ENCODE peak calls at places on chromosome 15, in four cellular contexts. S is H9, N is H1, R is neuronal stem cell. U is an unnamed sample.

GRCh38 chr15:75573001-75573400 is 6.1 kb downstream of the PTPN9 start:
- DNase-seq in R (no peak), N (no peak), S (no peak), U (peak)

GRCh38 chr15:72421484-72421883 is 23.4 kb downstream of the TMEM202 start:
- DNase-seq in R (no peak), S (no peak), N (no peak), U (peak)

GRCh38 chr15:50180091-50180490 is 1.9 kb upstream of the SLC27A2 start:
- DNase-seq in S (no peak), N (no peak), R (no peak), U (no peak)

GRCh38 chr15:97761124-97761523 is 199.4 kb upstream of the ARRDC4 start:
- DNase-seq in N (no peak), R (no peak), S (no peak), U (no peak)

GRCh38 chr15:97968380-97968779 is 7.9 kb downstream of the ARRDC4 start:
- DNase-seq in N (no peak), S (no peak), R (no peak), U (peak)

GRCh38 chr15:23038741-23039150 is 623 bp downstream of the TUBGCP5 start:
- DNase-seq in R (no peak), N (no peak), S (no peak), U (peak)

GRCh38 chr15:77138167-77138522 is 67.2 kb upstream of the TSPAN3 start:
- DNase-seq in N (no peak), R (no peak), S (no peak), U (no peak)

GRCh38 chr15:25068696-25069095 is 113.9 kb downstream of the SNRPN start:
- DNase-seq in N (no peak), R (no peak), S (no peak), U (no peak)

GRCh38 chr15:45372032-45372995 is 6.0 kb downstream of the GATM start:
- DNase-seq in N (no peak), S (no peak), R (no peak), U (no peak)

GRCh38 chr15:72803006-72803405 is 19.4 kb upstream of the ADPGK start:
- DNase-seq in R (no peak), N (no peak), S (no peak), U (no peak)

GRCh38 chr15:61051570-61052031 is 177.5 kb downstream of the RORA start:
- DNase-seq in S (peak), N (peak), R (peak), U (peak)

GRCh38 chr15:75192307-75192706 is 9.4 kb upstream of the C15orf39 start:
- DNase-seq in S (no peak), N (no peak), R (no peak), U (no peak)

GRCh38 chr15:31280831-31281216 is 45.8 kb upstream of the KLF13 start:
- DNase-seq in N (no peak), S (no peak), R (no peak), U (no peak)

GRCh38 chr15:52730163-52730562 is 51.0 kb upstream of the ATOSA start:
- DNase-seq in R (no peak), N (no peak), S (no peak), U (peak)

GRCh38 chr15:78880242-78880533 is 7.5 kb downstream of the MORF4L1 start:
- DNase-seq in R (no peak), S (no peak), N (no peak), U (peak)

GRCh38 chr15:59439571-59439970 is 1.6 kb downstream of the FAM81A start:
- DNase-seq in S (no peak), N (no peak), R (no peak), U (no peak)

GRCh38 chr15:83285979-83286553 is 1.6 kb upstream of the BNC1 start:
- DNase-seq in R (no peak), N (no peak), S (no peak), U (peak)

GRCh38 chr15:87527416-87527815 is 729.1 kb downstream of the NTRK3 start:
- DNase-seq in N (no peak), R (no peak), S (peak), U (no peak)

GRCh38 chr15:43277901-43278300 is 11.2 kb upstream of the TGM5 start:
- DNase-seq in R (no peak), S (no peak), N (no peak), U (no peak)

GRCh38 chr15:41693757-41694156 is 33.6 kb downstream of the MGA start:
- DNase-seq in S (no peak), R (no peak), N (no peak), U (no peak)

GRCh38 chr15:49370782-49371181 is 52.3 kb upstream of the FGF7 start:
- DNase-seq in R (no peak), N (no peak), S (no peak), U (peak)

GRCh38 chr15:50685976-50686467 is 575 bp downstream of the TRPM7 start:
- DNase-seq in R (no peak), N (peak), S (peak), U (peak)

GRCh38 chr15:92907880-92908279 is 7.8 kb downstream of the CHD2 start:
- DNase-seq in R (no peak), N (no peak), S (no peak), U (peak)

GRCh38 chr15:47987908-47988532 is 132.8 kb upstream of the SLC24A5 start:
- DNase-seq in S (no peak), N (no peak), R (peak), U (peak)

GRCh38 chr15:59632714-59633113 is 21.1 kb downstream of the GCNT3 start:
- DNase-seq in N (peak), S (peak), R (peak), U (peak)

GRCh38 chr15:74374648-74375302 is 7.3 kb upstream of the CYP11A1 start:
- DNase-seq in N (no peak), S (no peak), R (no peak), U (no peak)

GRCh38 chr15:83698294-83698693 is 44.4 kb downstream of the ADAMTSL3 start:
- DNase-seq in S (no peak), N (no peak), R (no peak), U (peak)

GRCh38 chr15:62564889-62565288 is 399.8 kb upstream of the C2CD4B start:
- DNase-seq in N (no peak), S (no peak), R (no peak), U (no peak)

GRCh38 chr15:98668566-98669308 is 20.4 kb downstream of the IGF1R start:
- DNase-seq in R (no peak), N (no peak), S (no peak), U (peak)

GRCh38 chr15:68609618-68610017 is 30.8 kb downstream of the CORO2B start:
- DNase-seq in R (no peak), N (no peak), S (no peak), U (peak)

GRCh38 chr15:82239685-82240391 is 22.7 kb downstream of the EFL1 start:
- DNase-seq in R (no peak), N (no peak), S (no peak), U (no peak)

GRCh38 chr15:67167131-67167530 is 87.3 kb downstream of the AAGAB start:
- DNase-seq in R (no peak), N (no peak), S (no peak), U (no peak)

GRCh38 chr15:57114070-57114469 is 195.6 kb downstream of the TCF12 start:
- DNase-seq in R (no peak), S (no peak), N (no peak), U (no peak)

GRCh38 chr15:70569718-70570231 is 193.6 kb downstream of the UACA start:
- DNase-seq in R (no peak), N (no peak), S (no peak), U (peak)

GRCh38 chr15:99409097-99409473 is 156.7 kb upstream of the MEF2A start:
- DNase-seq in N (peak), S (peak), R (no peak), U (peak)

GRCh38 chr15:52080031-52080430 is 32.5 kb downstream of the BCL2L10 start:
- DNase-seq in N (no peak), R (no peak), S (no peak), U (no peak)

GRCh38 chr15:85624241-85624855 is 170.4 kb downstream of the KLHL25 start:
- DNase-seq in S (no peak), R (no peak), N (no peak), U (peak)

GRCh38 chr15:85627245-85627935 is 167.3 kb downstream of the KLHL25 start:
- DNase-seq in S (no peak), N (no peak), R (no peak), U (no peak)

GRCh38 chr15:85625856-85626255 is 168.9 kb downstream of the KLHL25 start:
- DNase-seq in R (no peak), S (no peak), N (no peak), U (peak)

GRCh38 chr15:85623648-85624047 is 171.1 kb downstream of the KLHL25 start:
- DNase-seq in N (no peak), R (no peak), S (no peak), U (peak)

GRCh38 chr15:85625431-85625830 is 169.3 kb downstream of the KLHL25 start:
- DNase-seq in R (no peak), S (no peak), N (no peak), U (no peak)
- H2BK12ac ChIP-seq in R (no peak), S (no peak), N (no peak), U (no peak)

GRCh38 chr15:89824607-89824867 is 9.9 kb upstream of the ANPEP start:
- DNase-seq in S (peak), R (no peak), N (no peak), U (no peak)
- H3K27ac ChIP-seq in S (no peak), R (no peak), N (no peak), U (no peak)

GRCh38 chr15:65363306-65363705 is 14.5 kb downstream of the IGDCC3 start:
- DNase-seq in N (no peak), S (no peak), R (no peak), U (no peak)

GRCh38 chr15:65361708-65362459 is 15.9 kb downstream of the IGDCC3 start:
- DNase-seq in R (no peak), S (no peak), N (no peak), U (no peak)

GRCh38 chr15:65362491-65362890 is 15.3 kb downstream of the IGDCC3 start:
- DNase-seq in N (no peak), S (no peak), R (no peak), U (no peak)

GRCh38 chr15:65365229-65365628 is 12.6 kb downstream of the IGDCC3 start:
- DNase-seq in N (no peak), S (peak), R (no peak), U (peak)

DNA sequence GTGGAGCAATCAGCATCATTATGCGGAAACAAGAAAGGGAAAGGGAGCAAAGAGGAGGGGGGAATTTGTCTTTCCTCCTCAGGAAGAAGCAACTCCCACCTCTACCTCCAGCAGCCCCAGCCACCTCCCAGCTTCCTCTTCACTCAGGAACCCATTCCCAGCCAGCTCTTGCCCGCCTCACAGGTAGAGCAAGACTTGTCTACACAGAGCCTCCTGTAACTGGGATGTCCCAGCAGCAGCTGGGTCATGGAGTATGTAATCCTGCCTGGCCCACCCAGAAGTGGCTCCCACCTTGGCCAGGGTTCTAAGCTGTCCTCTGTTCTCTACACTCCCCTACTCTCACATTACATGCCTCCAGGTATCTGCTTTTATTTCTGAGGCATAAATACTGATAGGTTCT is 14.0 kb downstream of the IGDCC3 start:
- DNase-seq in N (no peak), R (no peak), S (no peak), U (no peak)
- H2BK12ac ChIP-seq in N (peak), R (peak), S (no peak), U (no peak)

GRCh38 chr15:80466543-80466942 is 62.4 kb downstream of the ARNT2 start:
- DNase-seq in R (no peak), N (no peak), S (no peak), U (no peak)

GRCh38 chr15:80462836-80463512 is 58.8 kb downstream of the ARNT2 start:
- DNase-seq in N (no peak), R (no peak), S (no peak), U (no peak)

GRCh38 chr15:80468776-80469175 is 64.6 kb downstream of the ARNT2 start:
- DNase-seq in R (no peak), N (no peak), S (no peak), U (no peak)

GRCh38 chr15:80464952-80465645 is 60.9 kb downstream of the ARNT2 start:
- DNase-seq in N (no peak), S (no peak), R (no peak), U (no peak)

GRCh38 chr15:80467311-80467714 is 63.1 kb downstream of the ARNT2 start:
- DNase-seq in R (no peak), S (no peak), N (no peak), U (no peak)
- H3K27ac ChIP-seq in R (no peak), S (no peak), N (no peak), U (no peak)

GRCh38 chr15:58313304-58313703 is 118.5 kb upstream of the LIPC start:
- DNase-seq in N (no peak), S (no peak), R (no peak), U (no peak)

GRCh38 chr15:58314593-58315216 is 117.1 kb upstream of the LIPC start:
- DNase-seq in R (no peak), S (no peak), N (no peak), U (no peak)

GRCh38 chr15:58311551-58311950 is 120.2 kb upstream of the LIPC start:
- DNase-seq in S (no peak), N (no peak), R (no peak), U (no peak)

GRCh38 chr15:58309993-58310928 is 121.5 kb upstream of the LIPC start:
- DNase-seq in S (no peak), R (no peak), N (no peak), U (no peak)

DNA sequence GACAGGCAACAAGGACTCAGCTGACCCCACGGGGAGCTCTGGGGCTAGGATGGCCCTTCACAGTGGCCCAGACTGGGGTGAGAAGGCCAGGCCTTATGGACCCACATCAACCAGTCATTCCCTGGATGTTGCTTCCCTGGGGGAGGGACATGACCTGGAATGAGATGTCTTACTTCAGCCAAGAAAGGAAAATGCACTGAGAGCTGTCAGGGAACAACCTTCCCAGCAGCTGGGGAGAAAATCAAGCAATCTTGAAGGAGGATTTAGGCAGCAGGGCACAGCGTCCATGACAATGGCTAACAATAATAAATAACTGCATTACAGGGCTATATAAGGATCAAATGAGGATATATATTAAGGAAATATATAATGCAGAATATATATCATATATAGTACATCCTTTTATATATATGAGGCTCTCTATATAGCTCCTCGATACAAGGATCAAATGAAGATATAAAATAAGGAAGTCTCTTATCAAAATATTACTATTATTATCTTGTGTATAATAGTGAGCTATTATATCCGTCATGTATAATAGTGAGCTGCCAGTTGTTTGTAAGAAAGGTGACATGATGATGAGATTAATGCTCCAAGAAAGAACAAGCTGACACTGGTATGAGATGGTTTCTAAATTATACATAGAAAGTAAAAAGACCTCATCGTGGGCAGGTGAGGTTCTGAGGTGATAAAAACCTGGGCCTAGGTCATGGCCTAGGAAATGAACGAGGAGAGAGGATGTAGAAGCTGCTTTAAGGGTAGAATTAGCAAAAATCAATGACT is 117.8 kb upstream of the LIPC start:
- DNase-seq in R (no peak), S (no peak), N (no peak), U (no peak)
- H2BK12ac ChIP-seq in R (peak), S (no peak), N (no peak), U (peak)

GRCh38 chr15:96703087-96703486 is 372.6 kb downstream of the NR2F2 start:
- DNase-seq in R (peak), N (no peak), S (no peak), U (no peak)
- H3K27ac ChIP-seq in R (no peak), N (no peak), S (no peak), U (no peak)

DNA sequence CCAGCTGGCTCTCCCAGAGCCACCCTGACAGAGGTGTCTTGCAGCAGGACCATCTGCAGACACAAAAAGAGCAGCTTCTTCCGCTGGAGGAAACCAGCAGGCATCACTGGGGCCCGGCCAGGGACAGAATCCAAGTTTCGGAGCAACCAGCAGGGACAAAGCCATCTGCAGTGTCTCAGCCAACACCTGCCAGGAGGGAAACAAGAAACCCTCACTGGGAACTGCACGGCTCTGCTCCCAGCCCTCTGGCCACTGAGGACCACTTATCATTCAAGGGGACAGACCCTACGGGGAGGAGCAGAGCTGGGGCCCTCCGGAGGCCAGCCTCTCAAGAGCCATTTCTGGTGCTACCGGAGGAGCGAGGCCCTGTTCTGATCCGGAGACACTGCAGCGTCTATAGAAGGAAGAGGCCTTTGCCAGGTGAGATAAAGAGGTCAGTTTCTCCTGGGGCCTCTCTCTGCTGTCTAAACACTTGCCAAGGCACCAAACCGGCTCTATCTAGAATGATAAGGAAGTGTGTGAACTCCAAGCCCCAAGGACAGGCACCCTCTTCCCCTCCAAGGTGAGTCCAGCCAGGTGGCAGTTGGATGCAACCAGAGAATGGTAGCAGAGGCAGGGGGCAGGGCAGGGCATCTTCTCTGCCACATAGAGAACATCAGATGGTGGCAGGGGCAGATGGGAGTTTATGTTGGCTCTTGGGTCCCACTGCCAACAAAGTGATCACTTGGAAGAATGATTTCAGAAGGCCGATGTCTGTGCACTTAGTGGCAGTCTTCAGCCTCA is 89.0 kb downstream of the CHSY1 start:
- DNase-seq in N (no peak), R (no peak), S (no peak), U (no peak)
- H2BK12ac ChIP-seq in N (no peak), R (no peak), S (no peak), U (peak)

GRCh38 chr15:37743826-37744225 is 190.6 kb upstream of the TMCO5A start:
- DNase-seq in N (no peak), S (no peak), R (no peak), U (no peak)

GRCh38 chr15:37740623-37741141 is 193.8 kb upstream of the TMCO5A start:
- DNase-seq in S (no peak), N (no peak), R (no peak), U (no peak)

DNA sequence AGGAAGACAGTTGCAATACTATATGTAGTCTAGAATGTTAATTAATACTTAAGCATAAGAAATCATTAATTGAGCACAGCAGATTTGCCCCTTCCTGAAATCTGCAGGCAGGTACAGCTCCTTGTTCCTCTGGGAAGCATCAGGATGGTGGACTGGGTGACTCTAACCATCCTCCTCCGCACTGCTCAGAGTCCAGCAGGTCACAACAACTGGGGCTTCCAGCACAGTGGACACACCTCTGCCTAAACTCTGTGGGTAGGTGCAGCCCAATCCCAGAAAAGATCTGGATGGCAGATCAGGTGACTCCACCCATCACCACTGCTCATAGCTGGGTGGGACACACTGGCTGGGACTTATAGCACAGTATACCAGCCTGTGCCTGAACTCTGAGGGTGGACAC is 189.9 kb upstream of the TMCO5A start:
- DNase-seq in N (no peak), S (no peak), R (no peak), U (no peak)
- H3K27ac ChIP-seq in N (no peak), S (no peak), R (no peak), U (no peak)